ENCODE peak calls at places on chromosomes 7 and 10, in four cellular contexts. X is HCEC 1CT, W is sciatic nerve, U is NCI-H2029 treated with DMSO at 0.1 percent for 48 hours. Y is an unnamed sample.

GRCh38 chr10:101052285-101052684 is 9.5 kb upstream of the KAZALD1 start:
- DNase-seq in X (peak; percentile 73), W (no peak), U (no peak), Y (no peak)

GRCh38 chr7:66366701-66367100 is 161.6 kb downstream of the TPST1 start:
- DNase-seq in X (no peak), W (no peak), U (no peak), Y (no peak)

GRCh38 chr10:96502561-96503267 is 11.0 kb downstream of the TLL2 start:
- DNase-seq in X (no peak), W (no peak), U (no peak), Y (no peak)

GRCh38 chr7:69134316-69134715 is 464.0 kb upstream of the AUTS2 start:
- DNase-seq in X (no peak), W (no peak), U (no peak), Y (no peak)

GRCh38 chr10:77156406-77156879 is 481.2 kb downstream of the KCNMA1 start:
- DNase-seq in X (peak; percentile 58), W (no peak), U (no peak), Y (peak; percentile 67)

GRCh38 chr7:129271500-129272355 is 46.9 kb downstream of the AHCYL2 start:
- DNase-seq in X (peak; percentile 67), W (no peak), U (peak; percentile 8), Y (peak; percentile 73)

GRCh38 chr7:82410461-82410860 is 33.1 kb downstream of the CACNA2D1 start:
- DNase-seq in X (no peak), W (no peak), U (peak; percentile 6), Y (no peak)

GRCh38 chr7:139182363-139182762 is 48.7 kb upstream of the UBN2 start:
- DNase-seq in X (no peak), W (no peak), U (no peak), Y (no peak)

GRCh38 chr10:119859422-119860258 is 13.0 kb downstream of the MCMBP start:
- DNase-seq in X (peak; percentile 39), W (no peak), U (peak; percentile 7), Y (no peak)

GRCh38 chr10:80522756-80523363 is 14.8 kb upstream of the SH2D4B start:
- DNase-seq in X (no peak), W (no peak), U (no peak), Y (no peak)

GRCh38 chr7:27110163-27110976 is 7.9 kb upstream of the HOXA2 start:
- DNase-seq in X (peak; percentile 27), W (peak; percentile 86), U (no peak), Y (peak; percentile 86)

GRCh38 chr10:73876157-73876556 is 1.8 kb upstream of the CAMK2G start:
- DNase-seq in X (no peak), W (no peak), U (no peak), Y (no peak)

GRCh38 chr7:23043441-23043840 is 29.5 kb upstream of the HYCC1 start:
- DNase-seq in X (no peak), W (no peak), U (no peak), Y (no peak)

GRCh38 chr10:103646304-103646703 is 152.8 kb downstream of the NEURL1 start:
- DNase-seq in X (no peak), W (no peak), U (no peak), Y (no peak)

GRCh38 chr10:114350751-114351150 is 53.6 kb downstream of the AFAP1L2 start:
- DNase-seq in X (no peak), W (no peak), U (no peak), Y (no peak)

GRCh38 chr7:112630565-112630964 is 149.8 kb downstream of the LSMEM1 start:
- DNase-seq in X (peak; percentile 90), W (no peak), U (no peak), Y (no peak)

GRCh38 chr10:50740351-50740688 is 584 bp downstream of the ASAH2B start:
- DNase-seq in X (peak; percentile 69), W (peak; percentile 51), U (peak; percentile 0), Y (no peak)

Y was measured in colonic mucosa.